ENCODE peak calls at places on chromosomes 12 and 14, in four cellular contexts. One of them, this sample, is unnamed.

GRCh38 chr14:24054324-24054641 is 2.5 kb downstream of the CARMIL3 start:
- DNase-seq in K562: no peak
- DNase-seq in HepG2: no peak
- DNase-seq in GM12878: no peak
- DNase-seq in this sample: no peak

GRCh38 chr12:120043421-120043820 is 54.4 kb downstream of the BICDL1 start:
- DNase-seq in K562: no peak
- DNase-seq in HepG2: no peak
- DNase-seq in GM12878: no peak
- DNase-seq in this sample: no peak

GRCh38 chr12:123912415-123913385 is 59.9 kb downstream of the CCDC92 start:
- DNase-seq in K562: no peak
- DNase-seq in HepG2: peak
- DNase-seq in GM12878: no peak
- DNase-seq in this sample: no peak

GRCh38 chr12:114168061-114168460 is 201.9 kb upstream of the RBM19 start:
- DNase-seq in K562: no peak
- DNase-seq in HepG2: no peak
- DNase-seq in GM12878: no peak
- DNase-seq in this sample: no peak

GRCh38 chr12:81347404-81347803 is 269.5 kb downstream of the ACSS3 start:
- DNase-seq in K562: no peak
- DNase-seq in HepG2: peak
- DNase-seq in GM12878: no peak
- DNase-seq in this sample: peak

GRCh38 chr14:76720382-76720813 is 40.9 kb upstream of the VASH1 start:
- DNase-seq in K562: no peak
- DNase-seq in HepG2: peak
- DNase-seq in GM12878: peak
- DNase-seq in this sample: peak

GRCh38 chr12:82299617-82300016 is 58.6 kb downstream of the CCDC59 start:
- DNase-seq in K562: no peak
- DNase-seq in HepG2: no peak
- DNase-seq in GM12878: no peak
- DNase-seq in this sample: peak

GRCh38 chr12:6860942-6861341 is 6.4 kb upstream of the TPI1 start:
- DNase-seq in K562: no peak
- DNase-seq in HepG2: no peak
- DNase-seq in GM12878: no peak
- DNase-seq in this sample: no peak

GRCh38 chr14:69375722-69376121 is 22.4 kb downstream of the ERH start:
- DNase-seq in K562: no peak
- DNase-seq in HepG2: no peak
- DNase-seq in GM12878: no peak
- DNase-seq in this sample: no peak

GRCh38 chr12:55051197-55051920 is 31.6 kb downstream of the NEUROD4 start:
- DNase-seq in K562: no peak
- DNase-seq in HepG2: no peak
- DNase-seq in GM12878: no peak
- DNase-seq in this sample: peak

GRCh38 chr12:82745807-82746206 is 59.1 kb downstream of the TMTC2 start:
- DNase-seq in K562: no peak
- DNase-seq in HepG2: no peak
- DNase-seq in GM12878: no peak
- DNase-seq in this sample: no peak

GRCh38 chr14:88321692-88322504 is 1.2 kb downstream of the KCNK10 start:
- DNase-seq in K562: no peak
- DNase-seq in HepG2: no peak
- DNase-seq in GM12878: no peak
- DNase-seq in this sample: peak

GRCh38 chr14:98382662-98383061 is 889.3 kb downstream of the BCL11B start:
- DNase-seq in K562: no peak
- DNase-seq in HepG2: no peak
- DNase-seq in GM12878: no peak
- DNase-seq in this sample: no peak

GRCh38 chr12:106357549-106358409 is at the start of gene POLR3B:
- DNase-seq in K562: peak
- DNase-seq in HepG2: peak
- DNase-seq in GM12878: peak
- DNase-seq in this sample: peak

GRCh38 chr12:118402251-118402650 is 25.9 kb downstream of the SUDS3 start:
- DNase-seq in K562: no peak
- DNase-seq in HepG2: no peak
- DNase-seq in GM12878: no peak
- DNase-seq in this sample: no peak

GRCh38 chr14:32980178-32980886 is 41.7 kb downstream of the NPAS3 start:
- DNase-seq in K562: no peak
- DNase-seq in HepG2: no peak
- DNase-seq in GM12878: no peak
- DNase-seq in this sample: no peak

GRCh38 chr12:15227004-15227679 is 5.9 kb upstream of the RERG start:
- DNase-seq in K562: peak
- DNase-seq in HepG2: peak
- DNase-seq in GM12878: no peak
- DNase-seq in this sample: peak

GRCh38 chr14:64758711-64759554 is 54.7 kb downstream of the PLEKHG3 start:
- DNase-seq in K562: no peak
- DNase-seq in HepG2: peak
- DNase-seq in GM12878: no peak
- DNase-seq in this sample: no peak

GRCh38 chr14:24339284-24340151 is at the start of gene RIPK3:
- DNase-seq in K562: no peak
- DNase-seq in HepG2: no peak
- DNase-seq in GM12878: peak
- DNase-seq in this sample: peak

GRCh38 chr14:105477659-105478623 is 3.3 kb downstream of the CRIP2 start:
- DNase-seq in K562: peak
- DNase-seq in HepG2: no peak
- DNase-seq in GM12878: no peak
- DNase-seq in this sample: peak

GRCh38 chr14:96363751-96364336 is 518 bp downstream of the GSKIP start:
- DNase-seq in K562: peak
- DNase-seq in HepG2: peak
- DNase-seq in GM12878: no peak
- DNase-seq in this sample: peak

GRCh38 chr12:121209221-121209620 is 708 bp upstream of the P2RX4 start:
- DNase-seq in K562: no peak
- DNase-seq in HepG2: no peak
- DNase-seq in GM12878: no peak
- DNase-seq in this sample: no peak

GRCh38 chr14:64061115-64061514 is 208.3 kb downstream of the SYNE2 start:
- DNase-seq in K562: no peak
- DNase-seq in HepG2: no peak
- DNase-seq in GM12878: no peak
- DNase-seq in this sample: no peak

GRCh38 chr12:101552277-101552676 is 42.5 kb upstream of the MYBPC1 start:
- DNase-seq in K562: no peak
- DNase-seq in HepG2: no peak
- DNase-seq in GM12878: no peak
- DNase-seq in this sample: no peak

GRCh38 chr14:49206832-49207231 is 379.3 kb downstream of the RPS29 start:
- DNase-seq in K562: no peak
- DNase-seq in HepG2: no peak
- DNase-seq in GM12878: no peak
- DNase-seq in this sample: peak

GRCh38 chr14:56300495-56300894 is 182.3 kb downstream of the PELI2 start:
- DNase-seq in K562: no peak
- DNase-seq in HepG2: no peak
- DNase-seq in GM12878: no peak
- DNase-seq in this sample: no peak

GRCh38 chr12:53961025-53961761 is 6.5 kb downstream of the HOXC12 start:
- DNase-seq in K562: peak
- DNase-seq in HepG2: no peak
- DNase-seq in GM12878: no peak
- DNase-seq in this sample: no peak

GRCh38 chr14:84001023-84001422 is 1528.9 kb upstream of the FLRT2 start:
- DNase-seq in K562: no peak
- DNase-seq in HepG2: no peak
- DNase-seq in GM12878: no peak
- DNase-seq in this sample: no peak

GRCh38 chr12:132238487-132239248 is 90.7 kb downstream of the GALNT9 start:
- DNase-seq in K562: no peak
- DNase-seq in HepG2: no peak
- DNase-seq in GM12878: no peak
- DNase-seq in this sample: no peak

GRCh38 chr14:51246032-51246431 is 6.0 kb downstream of the TMX1 start:
- DNase-seq in K562: no peak
- DNase-seq in HepG2: no peak
- DNase-seq in GM12878: no peak
- DNase-seq in this sample: peak

GRCh38 chr14:51242545-51243490 is 2.8 kb downstream of the TMX1 start:
- DNase-seq in K562: no peak
- DNase-seq in HepG2: no peak
- DNase-seq in GM12878: no peak
- DNase-seq in this sample: peak

GRCh38 chr14:51244591-51244990 is 4.5 kb downstream of the TMX1 start:
- DNase-seq in K562: no peak
- DNase-seq in HepG2: no peak
- DNase-seq in GM12878: no peak
- DNase-seq in this sample: no peak

GRCh38 chr14:51251486-51251885 is 11.4 kb downstream of the TMX1 start:
- DNase-seq in K562: no peak
- DNase-seq in HepG2: no peak
- DNase-seq in GM12878: no peak
- DNase-seq in this sample: no peak

GRCh38 chr14:51248041-51248987 is 8.3 kb downstream of the TMX1 start:
- DNase-seq in K562: no peak
- DNase-seq in HepG2: no peak
- DNase-seq in GM12878: peak
- DNase-seq in this sample: no peak
- TF ChIP-seq JUNB in K562: no peak
- TF ChIP-seq JUNB in HepG2: no peak
- TF ChIP-seq JUNB in GM12878: no peak
- TF ChIP-seq JUNB in this sample: no peak

DNA sequence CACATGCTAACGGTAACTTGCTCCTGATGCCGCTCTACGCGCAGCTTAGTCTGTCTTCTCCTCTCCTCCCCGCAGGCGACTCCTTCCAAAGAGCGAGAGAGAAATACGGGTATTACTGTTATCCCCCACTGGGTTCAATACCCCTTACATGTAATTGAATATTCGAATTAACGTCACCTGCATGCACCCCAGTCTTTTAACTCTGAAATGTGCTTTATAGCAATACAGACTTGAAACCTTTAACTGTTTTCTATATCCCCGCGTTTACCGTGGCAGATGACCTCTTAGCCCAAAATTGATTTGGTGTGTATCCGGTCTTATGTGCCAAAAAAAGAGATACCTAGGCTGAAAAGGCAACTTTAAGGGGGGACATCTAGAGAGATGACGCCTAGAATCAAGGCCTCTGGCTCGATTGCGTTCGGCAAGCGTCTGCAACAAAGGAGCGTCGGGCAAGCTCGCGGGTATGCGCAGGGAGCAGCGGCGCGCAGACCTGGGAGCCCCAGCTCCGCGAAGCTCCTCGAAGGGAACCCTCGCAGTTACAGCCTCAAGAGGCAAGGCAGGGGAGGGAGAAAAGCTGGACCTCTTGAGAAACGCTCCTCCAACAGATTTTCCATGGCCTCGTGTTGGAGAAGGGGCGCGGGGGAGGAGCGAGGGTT is 6.8 kb upstream of the FOXG1 start:
- DNase-seq in K562: no peak
- DNase-seq in HepG2: no peak
- DNase-seq in GM12878: no peak
- DNase-seq in this sample: peak
- TF ChIP-seq POLR2AphosphoS5 in K562: no peak
- TF ChIP-seq POLR2AphosphoS5 in HepG2: no peak
- TF ChIP-seq POLR2AphosphoS5 in GM12878: no peak
- TF ChIP-seq POLR2AphosphoS5 in this sample: no peak

GRCh38 chr14:103099733-103100280 is 5.3 kb downstream of the EXOC3L4 start:
- DNase-seq in K562: no peak
- DNase-seq in HepG2: no peak
- DNase-seq in GM12878: no peak
- DNase-seq in this sample: no peak

GRCh38 chr14:103102689-103103260 is 8.2 kb downstream of the EXOC3L4 start:
- DNase-seq in K562: no peak
- DNase-seq in HepG2: no peak
- DNase-seq in GM12878: no peak
- DNase-seq in this sample: peak

GRCh38 chr14:103100281-103101121 is 6.0 kb downstream of the EXOC3L4 start:
- DNase-seq in K562: no peak
- DNase-seq in HepG2: peak
- DNase-seq in GM12878: no peak
- DNase-seq in this sample: no peak

GRCh38 chr14:103101964-103102688 is 7.6 kb downstream of the EXOC3L4 start:
- DNase-seq in K562: no peak
- DNase-seq in HepG2: no peak
- DNase-seq in GM12878: no peak
- DNase-seq in this sample: peak

GRCh38 chr14:103101257-103101963 is 6.9 kb downstream of the EXOC3L4 start:
- DNase-seq in K562: no peak
- DNase-seq in HepG2: no peak
- DNase-seq in GM12878: no peak
- DNase-seq in this sample: no peak
- TF ChIP-seq JUNB in K562: no peak
- TF ChIP-seq JUNB in HepG2: no peak
- TF ChIP-seq JUNB in GM12878: no peak
- TF ChIP-seq JUNB in this sample: no peak

DNA sequence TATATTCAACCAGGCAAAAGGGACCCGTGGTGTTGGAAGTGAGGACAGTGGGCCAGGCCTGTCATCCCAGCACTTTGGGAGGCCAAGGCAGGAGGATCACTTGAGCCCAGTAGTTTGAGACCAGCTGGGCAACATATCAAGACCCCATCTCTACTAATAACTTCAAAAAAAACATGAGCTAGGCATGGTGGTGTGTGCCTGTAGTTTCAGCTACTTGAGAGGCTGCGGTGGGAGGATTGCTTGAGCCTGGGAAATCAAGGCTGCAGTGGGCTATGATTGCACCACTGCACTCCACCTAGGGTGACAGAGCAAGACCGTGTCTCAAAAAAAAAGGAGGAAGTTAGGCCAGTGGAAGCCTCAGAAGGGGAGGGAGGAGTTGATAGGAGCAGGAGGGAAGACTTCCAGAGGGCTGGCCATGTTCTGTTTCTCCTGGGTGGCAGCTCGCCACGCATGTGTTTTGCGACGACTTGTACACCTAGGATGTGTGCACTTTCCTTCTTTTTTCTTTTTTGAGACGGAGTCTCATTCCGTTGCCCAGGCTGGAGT is 10.1 kb downstream of the SLC25A29 start:
- DNase-seq in K562: no peak
- DNase-seq in HepG2: no peak
- DNase-seq in GM12878: no peak
- DNase-seq in this sample: no peak
- TF ChIP-seq POLR2AphosphoS5 in K562: no peak
- TF ChIP-seq POLR2AphosphoS5 in HepG2: no peak
- TF ChIP-seq POLR2AphosphoS5 in GM12878: no peak
- TF ChIP-seq POLR2AphosphoS5 in this sample: no peak